ENCODE peak calls at places on chromosomes 7 and 10, in six cellular contexts. One of them, this sample, is unnamed.

GRCh38 chr7:114785496-114785895 is 136.4 kb upstream of the MDFIC start:
- DNase-seq in skeletal muscle cell: no peak
- DNase-seq in GM19239: no peak
- DNase-seq in GM23338: no peak
- DNase-seq in NCI-H82: no peak
- DNase-seq in adipocyte: no peak
- DNase-seq in this sample: no peak

GRCh38 chr7:142001163-142001874 is 5.6 kb downstream of the MGAM start:
- DNase-seq in skeletal muscle cell: peak
- DNase-seq in GM19239: no peak
- DNase-seq in GM23338: no peak
- DNase-seq in NCI-H82: no peak
- DNase-seq in adipocyte: no peak
- DNase-seq in this sample: no peak

GRCh38 chr10:4776234-4776638 is 49.8 kb upstream of the AKR1E2 start:
- DNase-seq in skeletal muscle cell: no peak
- DNase-seq in GM19239: no peak
- DNase-seq in GM23338: no peak
- DNase-seq in NCI-H82: no peak
- DNase-seq in adipocyte: no peak
- DNase-seq in this sample: no peak

GRCh38 chr10:114347191-114347739 is 57.0 kb downstream of the AFAP1L2 start:
- DNase-seq in skeletal muscle cell: no peak
- DNase-seq in GM19239: no peak
- DNase-seq in GM23338: no peak
- DNase-seq in NCI-H82: no peak
- DNase-seq in adipocyte: no peak
- DNase-seq in this sample: no peak

GRCh38 chr10:77010430-77010829 is 627.2 kb downstream of the KCNMA1 start:
- DNase-seq in skeletal muscle cell: no peak
- DNase-seq in GM19239: no peak
- DNase-seq in GM23338: no peak
- DNase-seq in NCI-H82: no peak
- DNase-seq in adipocyte: no peak
- DNase-seq in this sample: no peak

GRCh38 chr7:1703475-1704325 is 33.6 kb downstream of the ELFN1 start:
- DNase-seq in skeletal muscle cell: no peak
- DNase-seq in GM19239: no peak
- DNase-seq in GM23338: peak
- DNase-seq in NCI-H82: peak
- DNase-seq in adipocyte: no peak
- DNase-seq in this sample: no peak

GRCh38 chr10:3146289-3146688 is 26.3 kb downstream of the PITRM1 start:
- DNase-seq in skeletal muscle cell: no peak
- DNase-seq in GM19239: no peak
- DNase-seq in GM23338: no peak
- DNase-seq in NCI-H82: no peak
- DNase-seq in adipocyte: no peak
- DNase-seq in this sample: no peak

GRCh38 chr7:133540096-133540860 is 287.4 kb downstream of the EXOC4 start:
- DNase-seq in skeletal muscle cell: no peak
- DNase-seq in GM19239: no peak
- DNase-seq in GM23338: no peak
- DNase-seq in NCI-H82: no peak
- DNase-seq in adipocyte: no peak
- DNase-seq in this sample: no peak

GRCh38 chr10:104449402-104449801 is 95.8 kb downstream of the CFAP58 start:
- DNase-seq in skeletal muscle cell: no peak
- DNase-seq in GM19239: no peak
- DNase-seq in GM23338: no peak
- DNase-seq in NCI-H82: no peak
- DNase-seq in adipocyte: peak
- DNase-seq in this sample: no peak

GRCh38 chr10:121583258-121583657 is 15.0 kb downstream of the FGFR2 start:
- DNase-seq in skeletal muscle cell: no peak
- DNase-seq in GM19239: no peak
- DNase-seq in GM23338: no peak
- DNase-seq in NCI-H82: no peak
- DNase-seq in adipocyte: no peak
- DNase-seq in this sample: no peak

This sample was measured in GM12864.